ENCODE peak calls at places on chromosomes 11 and 22, in four cellular contexts. K, P, Q and X are unnamed samples.

GRCh38 chr11:111684259-111684658 is 81.9 kb downstream of the PPP2R1B start:
- DNase-seq in K (no peak), P (no peak), Q (no peak), X (no peak)

GRCh38 chr22:24423519-24424000 is 3.8 kb upstream of the ADORA2A start:
- DNase-seq in Q (peak), P (peak), K (no peak), X (no peak)

GRCh38 chr11:126485986-126486635 is 130.6 kb downstream of the ST3GAL4 start:
- DNase-seq in K (no peak), P (no peak), Q (no peak), X (no peak)

GRCh38 chr11:84140386-84141169 is 854.4 kb upstream of the CCDC90B start:
- DNase-seq in Q (no peak), K (no peak), P (no peak), X (peak)

GRCh38 chr22:36435516-36436415 is 45.7 kb downstream of the TXN2 start:
- DNase-seq in Q (peak), P (peak), K (no peak), X (no peak)

GRCh38 chr11:116862951-116863350 is 25.5 kb upstream of the APOA1 start:
- DNase-seq in K (no peak), Q (no peak), P (no peak), X (no peak)

GRCh38 chr22:43158778-43159483 is 7.6 kb downstream of the TSPO start:
- DNase-seq in P (no peak), K (peak), Q (no peak), X (no peak)

GRCh38 chr11:95788921-95789505 is 569 bp downstream of the FAM76B start:
- DNase-seq in K (no peak), Q (peak), P (peak), X (peak)

GRCh38 chr11:88489030-88489429 is 151.5 kb upstream of the CTSC start:
- DNase-seq in P (no peak), K (no peak), Q (no peak), X (no peak)

GRCh38 chr22:37132773-37133172 is 16.9 kb downstream of the IL2RB start:
- DNase-seq in P (no peak), K (no peak), Q (no peak), X (no peak)